ENCODE peak calls at places on chromosome X, in five cellular contexts. B, K, P, R and H are unnamed samples.

GRCh38 chrX:69158166-69159040 is 6.8 kb downstream of the PJA1 start:
- DNase-seq in B (peak; percentile 54), K (no peak), P (no peak), R (peak; percentile 26), H (no peak)

GRCh38 chrX:41275661-41276609 is 58.0 kb upstream of the DDX3X start:
- DNase-seq in B (peak; percentile 74), K (peak; percentile 24), P (peak; percentile 14), R (peak; percentile 49), H (no peak)

GRCh38 chrX:386768-387575 is at the start of gene PPP2R3B:
- DNase-seq in B (peak; percentile 99), K (peak; percentile 97), P (peak; percentile 99), R (peak; percentile 99), H (peak; percentile 88)

GRCh38 chrX:19303216-19303880 is 40.4 kb upstream of the PDHA1 start:
- DNase-seq in B (peak; percentile 66), K (peak; percentile 32), P (no peak), R (no peak), H (peak; percentile 32)

GRCh38 chrX:134249231-134249630 is 12.2 kb downstream of the CCDC160 start:
- DNase-seq in B (no peak), K (no peak), P (no peak), R (no peak), H (no peak)

GRCh38 chrX:49273181-49273727 is 3.7 kb downstream of the PPP1R3F start:
- DNase-seq in B (no peak), K (no peak), P (no peak), R (peak; percentile 76), H (no peak)

GRCh38 chrX:81280148-81280547 is 78.2 kb downstream of the SH3BGRL start:
- DNase-seq in B (peak; percentile 0), K (no peak), P (no peak), R (no peak), H (no peak)

GRCh38 chrX:67544871-67545771 is 1.3 kb downstream of the AR start:
- DNase-seq in B (peak; percentile 75), K (no peak), P (no peak), R (no peak), H (no peak)

GRCh38 chrX:40097492-40098263 is at the start of gene BCOR:
- DNase-seq in B (peak; percentile 76), K (no peak), P (peak; percentile 48), R (peak; percentile 67), H (no peak)

GRCh38 chrX:153953342-153953830 is 8.9 kb upstream of the RENBP start:
- DNase-seq in B (peak; percentile 72), K (no peak), P (no peak), R (peak; percentile 78), H (no peak)

GRCh38 chrX:41491267-41492004 is 44.3 kb downstream of the NYX start:
- DNase-seq in B (peak; percentile 91), K (peak; percentile 56), P (no peak), R (no peak), H (peak; percentile 67)

GRCh38 chrX:24372021-24372763 is 11.8 kb downstream of the SUPT20HL1 start:
- DNase-seq in B (no peak), K (no peak), P (no peak), R (no peak), H (no peak)

GRCh38 chrX:48569958-48570357 is 4.3 kb upstream of the RBM3 start:
- DNase-seq in B (peak; percentile 46), K (no peak), P (no peak), R (no peak), H (no peak)

GRCh38 chrX:7485041-7485440 is 337.1 kb upstream of the PUDP start:
- DNase-seq in B (no peak), K (no peak), P (no peak), R (no peak), H (no peak)

GRCh38 chrX:17456526-17456925 is 81.5 kb downstream of the NHS start:
- DNase-seq in B (no peak), K (no peak), P (no peak), R (no peak), H (no peak)

GRCh38 chrX:119690921-119691716 is 1.8 kb downstream of the SEPTIN6 start:
- DNase-seq in B (peak; percentile 68), K (no peak), P (no peak), R (peak; percentile 54), H (no peak)

GRCh38 chrX:2383735-2384134 is 117.0 kb downstream of the DHRSX start:
- DNase-seq in B (no peak), K (no peak), P (no peak), R (no peak), H (no peak)

GRCh38 chrX:56219702-56220101 is 12.5 kb upstream of the KLF8 start:
- DNase-seq in B (no peak), K (no peak), P (no peak), R (no peak), H (no peak)

GRCh38 chrX:137568741-137569469 is 3.0 kb downstream of the ZIC3 start:
- DNase-seq in B (no peak), K (no peak), P (no peak), R (no peak), H (no peak)

GRCh38 chrX:55754861-55755294 is 37.3 kb downstream of the RRAGB start:
- DNase-seq in B (no peak), K (no peak), P (no peak), R (no peak), H (no peak)